ENCODE peak calls at places on chromosomes 16 and 17, in nine cellular contexts. B, J, F, Y, T, H, I, X and M are unnamed samples.

GRCh38 chr17:18992454-18993130 is 12.0 kb downstream of the FAM83G start:
- DNase-seq in B (no peak), J (no peak), F (no peak), Y (no peak), T (no peak), H (no peak), I (no peak), X (peak; percentile 69), M (no peak)

GRCh38 chr17:72034000-72034399 is 86.8 kb upstream of the SOX9 start:
- DNase-seq in B (no peak), J (no peak), F (no peak), Y (no peak), T (no peak), H (no peak), I (no peak), X (no peak), M (no peak)

GRCh38 chr16:85819711-85820110 is 20.2 kb downstream of the COX4I1 start:
- DNase-seq in B (no peak), J (no peak), F (no peak), Y (no peak), T (no peak), H (no peak), I (peak; percentile 60), X (no peak), M (no peak)

GRCh38 chr17:38601539-38602351 is 4.0 kb downstream of the SRCIN1 start:
- DNase-seq in B (peak; percentile 86), J (peak; percentile 86), F (no peak), Y (no peak), T (no peak), H (peak; percentile 47), I (no peak), X (no peak), M (no peak)

GRCh38 chr16:610513-611381 is 20.0 kb upstream of the WFIKKN1 start:
- DNase-seq in B (peak; percentile 63), J (peak; percentile 77), F (no peak), Y (no peak), T (peak; percentile 39), H (no peak), I (peak; percentile 73), X (peak; percentile 65), M (peak; percentile 64)

GRCh38 chr16:14436410-14436955 is 193.6 kb downstream of the PARN start:
- DNase-seq in B (no peak), J (no peak), F (no peak), Y (no peak), T (no peak), H (no peak), I (no peak), X (peak; percentile 55), M (no peak)

GRCh38 chr17:3043737-3044365 is 19.6 kb downstream of the OR1D5 start:
- DNase-seq in B (peak; percentile 51), J (peak; percentile 32), F (no peak), Y (no peak), T (no peak), H (no peak), I (no peak), X (no peak), M (no peak)

GRCh38 chr17:79036181-79036580 is 12.2 kb downstream of the C1QTNF1 start:
- DNase-seq in B (no peak), J (no peak), F (no peak), Y (no peak), T (no peak), H (no peak), I (no peak), X (no peak), M (no peak)

GRCh38 chr17:64019486-64020067 is 856 bp downstream of the ICAM2 start:
- DNase-seq in B (peak; percentile 14), J (no peak), F (no peak), Y (no peak), T (no peak), H (no peak), I (no peak), X (peak; percentile 54), M (no peak)

GRCh38 chr17:78250891-78251772 is 19.7 kb downstream of the TMEM235 start:
- DNase-seq in B (peak; percentile 85), J (peak; percentile 93), F (peak; percentile 71), Y (no peak), T (peak; percentile 75), H (peak; percentile 98), I (peak; percentile 90), X (peak; percentile 85), M (peak; percentile 63)

GRCh38 chr16:68417711-68418301 is 30.5 kb downstream of the SMPD3 start:
- DNase-seq in B (peak; percentile 87), J (no peak), F (no peak), Y (no peak), T (peak; percentile 70), H (no peak), I (peak; percentile 79), X (peak; percentile 88), M (peak; percentile 70)

GRCh38 chr17:28975634-28976033 is 24.3 kb upstream of the PHF12 start:
- DNase-seq in B (no peak), J (no peak), F (no peak), Y (no peak), T (no peak), H (no peak), I (no peak), X (no peak), M (no peak)

DNA sequence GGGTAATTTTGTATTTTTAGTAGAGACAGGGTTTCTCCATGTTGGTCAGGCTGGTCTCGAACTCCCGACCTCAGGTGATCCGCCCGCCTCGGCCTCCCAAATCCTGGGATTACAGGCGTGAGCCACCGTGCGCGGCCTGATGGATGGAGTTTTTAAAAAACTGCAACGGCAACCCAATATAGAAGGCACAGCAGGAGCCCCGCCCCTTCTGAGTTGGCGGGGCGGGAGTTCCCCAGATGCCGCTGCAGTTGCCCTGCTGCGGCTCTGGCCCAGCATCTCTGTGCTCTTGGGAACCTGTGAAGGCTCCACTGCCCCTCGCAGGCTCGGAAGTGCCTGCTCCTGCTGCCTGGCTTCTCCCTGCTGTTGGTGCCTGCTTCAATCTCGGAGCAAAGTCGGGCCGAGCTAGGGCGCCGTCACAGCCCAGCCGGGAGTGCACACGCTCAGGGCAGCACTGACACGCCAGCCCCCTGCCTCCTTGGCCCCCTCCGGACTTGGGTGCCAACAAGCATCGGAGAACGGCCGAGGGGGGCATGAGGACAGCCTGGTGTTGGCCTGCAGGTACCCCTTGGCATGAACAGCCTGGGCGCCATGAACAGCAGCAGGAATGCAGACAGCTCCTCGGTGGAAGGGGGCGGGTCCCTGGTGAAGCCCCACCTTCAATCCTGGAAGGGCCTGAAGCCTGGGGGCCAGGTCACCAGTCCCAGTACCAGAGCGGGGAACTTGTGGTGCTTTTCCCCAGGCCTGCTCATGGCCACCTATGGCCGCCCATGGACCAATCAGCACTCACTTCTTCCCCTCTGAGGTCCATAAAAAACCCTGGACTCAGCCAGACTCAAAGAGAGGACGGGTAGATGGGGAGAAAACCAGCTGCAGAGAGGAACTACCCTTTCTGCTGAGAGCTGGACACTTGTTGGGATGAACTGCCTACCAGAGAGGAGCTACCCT is 2.3 kb upstream of the NT5M start:
- DNase-seq in B (peak; percentile 61), J (peak; percentile 98), F (no peak), Y (no peak), T (peak; percentile 33), H (peak; percentile 93), I (peak; percentile 78), X (peak; percentile 57), M (no peak)
- H3K27ac ChIP-seq in B (no peak overlapping the region), J (peak overlapping the region; percentile 48), F (no peak overlapping the region), Y (peak overlapping the region; percentile 59), T (no peak overlapping the region), H (peak overlapping the region; percentile 90), I (no peak overlapping the region), X (no peak overlapping the region), M (no peak overlapping the region)

GRCh38 chr17:30429155-30429554 is 48.1 kb upstream of the GOSR1 start:
- DNase-seq in B (no peak), J (no peak), F (no peak), Y (no peak), T (no peak), H (no peak), I (no peak), X (no peak), M (no peak)
- H3K27ac ChIP-seq in B (no peak overlapping the region), J (no peak overlapping the region), F (no peak overlapping the region), Y (peak overlapping the region; percentile 68), T (no peak overlapping the region), H (no peak overlapping the region), I (no peak overlapping the region), X (no peak overlapping the region), M (no peak overlapping the region)

DNA sequence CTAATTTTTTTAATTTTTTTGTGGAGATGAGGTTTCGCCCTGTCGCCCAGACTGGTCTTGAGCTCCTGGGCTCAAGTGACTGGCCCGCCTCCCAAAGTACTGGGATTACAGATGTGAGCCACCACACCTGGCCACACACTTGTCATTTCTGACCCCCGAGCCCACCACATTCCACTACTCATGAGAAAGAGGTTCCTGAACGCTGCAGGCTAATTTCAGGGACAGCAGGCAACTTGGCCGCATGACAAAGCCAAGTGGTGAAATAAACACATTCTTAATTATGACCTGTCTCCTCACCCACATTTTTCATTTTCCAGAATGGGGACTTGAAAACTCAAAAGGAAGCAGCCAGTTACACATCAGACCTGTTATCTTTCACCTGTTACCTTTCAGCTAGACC is 114.5 kb downstream of the ABCC6 start:
- DNase-seq in B (no peak), J (peak; percentile 26), F (no peak), Y (no peak), T (no peak), H (no peak), I (no peak), X (no peak), M (no peak)
- H3K27ac ChIP-seq in B (no peak overlapping the region), J (no peak overlapping the region), F (no peak overlapping the region), Y (no peak overlapping the region), T (no peak overlapping the region), H (no peak overlapping the region), I (peak overlapping the region; percentile 55), X (no peak overlapping the region), M (no peak overlapping the region)

GRCh38 chr16:27275394-27275793 is 6.8 kb upstream of the NSMCE1 start:
- DNase-seq in B (no peak), J (no peak), F (no peak), Y (no peak), T (no peak), H (no peak), I (no peak), X (no peak), M (no peak)
- H3K27ac ChIP-seq in B (no peak overlapping the region), J (no peak overlapping the region), F (no peak overlapping the region), Y (no peak overlapping the region), T (no peak overlapping the region), H (peak overlapping the region; percentile 35), I (no peak overlapping the region), X (no peak overlapping the region), M (no peak overlapping the region)